ENCODE peak calls at places on chromosome X, in eight cellular contexts. R is GM19239; G is WTC11; M is stimulated activated CD8-positive, alpha-beta memory T cell treated with anti-CD3 and anti-CD28 coated beads, Interleukin-4, amount 100 ng/mL, for 4 hours; K is thyroid gland; B is NB4; S is T-helper 1 cell; Q is transverse colon. C is an unnamed sample.

GRCh38 chrX:78619829-78620228 is 39.3 kb downstream of the RTL3 start:
- DNase-seq in Q (peak), S (no peak), M (no peak), R (no peak), B (no peak), G (no peak), K (no peak), C (no peak)

GRCh38 chrX:124347242-124347641 is 879 bp downstream of the SH2D1A start:
- DNase-seq in M (peak), Q (no peak), B (no peak), K (no peak), R (no peak), S (no peak), G (no peak), C (no peak)

GRCh38 chrX:145848451-145848850 is 30.8 kb downstream of the SLITRK2 start:
- DNase-seq in K (peak), Q (no peak), B (no peak), R (no peak), S (no peak), G (no peak), M (no peak), C (no peak)

GRCh38 chrX:72280210-72280882 is 3.3 kb upstream of the RPS4X start:
- DNase-seq in M (no peak), K (no peak), S (no peak), G (no peak), R (no peak), Q (no peak), B (no peak), C (no peak)

GRCh38 chrX:40245411-40246140 is 147.8 kb upstream of the BCOR start:
- DNase-seq in M (no peak), G (no peak), Q (no peak), B (no peak), R (no peak), K (peak), S (no peak), C (no peak)

GRCh38 chrX:21975827-21976226 is 35.3 kb downstream of the SMS start:
- DNase-seq in R (no peak), Q (no peak), G (no peak), B (no peak), K (no peak), M (no peak), S (no peak), C (no peak)

GRCh38 chrX:130770615-130771014 is 132.4 kb downstream of the ENOX2 start:
- DNase-seq in Q (no peak), B (peak), R (no peak), M (no peak), S (no peak), K (no peak), G (no peak), C (no peak)

GRCh38 chrX:1618689-1619088 is 3.8 kb downstream of the ASMT start:
- DNase-seq in Q (no peak), S (no peak), G (peak), B (no peak), R (no peak), M (no peak), K (no peak), C (no peak)

GRCh38 chrX:56797966-56798711 is 69.1 kb downstream of the NBDY start:
- DNase-seq in K (peak), S (no peak), B (no peak), M (no peak), G (no peak), R (no peak), Q (peak), C (no peak)

GRCh38 chrX:154779261-154779660 is 16.6 kb downstream of the DKC1 start:
- DNase-seq in M (no peak), S (no peak), B (peak), Q (no peak), R (no peak), K (no peak), G (no peak), C (no peak)

GRCh38 chrX:119252716-119253115 is 16.6 kb downstream of the PGRMC1 start:
- DNase-seq in Q (no peak), K (no peak), B (no peak), S (no peak), G (no peak), M (no peak), R (no peak), C (no peak)